ENCODE peak calls at places on chromosomes 2 and 18, in eight cellular contexts. G is Karpas-422; N is PC-9; Y is naive thymus-derived CD4-positive, alpha-beta T cell; B is CD8-positive, alpha-beta memory T cell; X is psoas muscle; P is fibroblast of lung; Q is Peyer's patch. Z is an unnamed sample. For H3K27me3, the result is how much of the 10 kb centered on the place peaks cover.

GRCh38 chr2:33212151-33212550 is 264.3 kb upstream of the RASGRP3 start:
- DNase-seq in X (no peak), G (no peak), Y (no peak), N (no peak), Q (no peak), P (peak), B (no peak), Z (peak)

GRCh38 chr2:195533771-195534642 is 123.0 kb upstream of the SLC39A10 start:
- DNase-seq in N (peak), B (peak), P (peak), Q (peak), Y (peak), X (peak), G (peak), Z (peak)

GRCh38 chr18:49904871-49905555 is 91.7 kb upstream of the ACAA2 start:
- DNase-seq in Y (no peak), N (no peak), X (no peak), Q (no peak), B (no peak), P (no peak), G (no peak), Z (no peak)

GRCh38 chr2:166117491-166117890 is 10.3 kb downstream of the SCN1A start:
- DNase-seq in N (no peak), G (no peak), P (no peak), B (no peak), Y (no peak), X (no peak), Q (no peak), Z (no peak)

GRCh38 chr18:4994710-4995109 is 202.3 kb downstream of the AKAIN1 start:
- DNase-seq in X (no peak), P (no peak), Y (no peak), G (no peak), Q (no peak), B (no peak), N (no peak), Z (no peak)

GRCh38 chr2:145569108-145569507 is 1049.2 kb upstream of the ZEB2 start:
- DNase-seq in N (no peak), Q (no peak), X (no peak), B (no peak), P (no peak), G (no peak), Y (no peak), Z (no peak)

GRCh38 chr18:647304-647703 is 10.1 kb upstream of the TYMS start:
- DNase-seq in P (no peak), G (no peak), B (no peak), X (no peak), Q (no peak), N (no peak), Y (no peak), Z (no peak)

GRCh38 chr2:218879881-218880748 is 537 bp upstream of the WNT10A start:
- DNase-seq in G (peak), N (no peak), P (no peak), B (peak), X (peak), Q (peak), Y (peak), Z (no peak)

GRCh38 chr18:29328932-29329331 is 1152.0 kb upstream of the CDH2 start:
- DNase-seq in P (no peak), B (no peak), N (no peak), Y (no peak), Q (no peak), G (no peak), X (no peak), Z (no peak)

GRCh38 chr2:40455661-40456060 is 3.8 kb upstream of the SLC8A1 start:
- DNase-seq in Q (no peak), N (no peak), P (no peak), B (no peak), X (no peak), Y (no peak), G (no peak), Z (no peak)

GRCh38 chr18:38023871-38024270 is 458.3 kb upstream of the CELF4 start:
- DNase-seq in B (no peak), P (no peak), Y (no peak), X (no peak), G (no peak), Q (no peak), N (no peak), Z (peak)

GRCh38 chr18:61579581-61579980 is 246.4 kb downstream of the CDH20 start:
- DNase-seq in B (no peak), Q (no peak), X (no peak), N (no peak), P (no peak), Y (no peak), G (no peak), Z (no peak)

GRCh38 chr2:88172882-88173281 is 2.7 kb downstream of the THNSL2 start:
- DNase-seq in Y (no peak), N (no peak), Q (no peak), P (no peak), X (no peak), G (no peak), B (no peak), Z (no peak)

GRCh38 chr2:67641302-67641701 is 244.2 kb downstream of the ETAA1 start:
- DNase-seq in B (no peak), N (no peak), P (no peak), Q (no peak), G (no peak), Y (no peak), X (no peak), Z (no peak)

GRCh38 chr2:10634495-10634894 is 55.3 kb downstream of the NOL10 start:
- DNase-seq in X (no peak), Q (no peak), G (no peak), P (no peak), B (no peak), N (no peak), Y (no peak), Z (no peak)

GRCh38 chr2:176001281-176001902 is 675 bp downstream of the LNPK start:
- DNase-seq in G (peak), N (peak), Q (peak), X (peak), P (peak), Y (peak), B (peak), Z (no peak)

GRCh38 chr2:64905338-64906024 is 83.7 kb upstream of the SLC1A4 start:
- DNase-seq in Y (no peak), G (no peak), N (no peak), P (no peak), B (no peak), Q (no peak), X (no peak), Z (no peak)

GRCh38 chr2:232473467-232473890 is 14.2 kb downstream of the ECEL1 start:
- DNase-seq in B (no peak), N (no peak), P (peak), G (no peak), X (no peak), Q (no peak), Y (no peak), Z (no peak)

GRCh38 chr2:71884303-71885042 is 263.2 kb downstream of the CYP26B1 start:
- DNase-seq in B (no peak), Q (no peak), P (peak), N (peak), Y (no peak), G (no peak), X (no peak), Z (no peak)

GRCh38 chr2:40168546-40168945 is 283.3 kb downstream of the SLC8A1 start:
- DNase-seq in B (no peak), N (no peak), G (no peak), Y (no peak), P (no peak), X (no peak), Q (no peak), Z (no peak)

GRCh38 chr2:142580691-142581090 is 296.8 kb upstream of the KYNU start:
- DNase-seq in Y (no peak), Q (no peak), G (no peak), B (no peak), P (no peak), X (no peak), N (no peak), Z (no peak)

GRCh38 chr2:80363951-80364350 is 59.4 kb upstream of the LRRTM1 start:
- DNase-seq in P (no peak), Y (no peak), X (no peak), N (no peak), Q (no peak), B (no peak), G (no peak), Z (no peak)

GRCh38 chr2:135745545-135745944 is 3.9 kb downstream of the UBXN4 start:
- DNase-seq in Y (no peak), Q (no peak), G (no peak), P (peak), N (no peak), X (no peak), B (no peak), Z (no peak)

GRCh38 chr2:85710687-85711577 is 16.8 kb downstream of the GNLY start:
- DNase-seq in G (no peak), Y (no peak), Q (no peak), P (peak), X (peak), N (no peak), B (no peak), Z (no peak)

GRCh38 chr2:8645176-8645831 is 36.6 kb upstream of the ID2 start:
- DNase-seq in X (no peak), Y (no peak), B (no peak), P (no peak), Q (no peak), N (no peak), G (no peak), Z (no peak)

GRCh38 chr2:43220982-43221659 is 5.3 kb downstream of the ZFP36L2 start:
- DNase-seq in Y (peak), X (peak), P (peak), B (peak), G (peak), Q (peak), N (no peak), Z (no peak)

GRCh38 chr2:241575624-241576292 is 17.2 kb downstream of the BOK start:
- DNase-seq in N (no peak), P (no peak), B (no peak), G (no peak), Q (no peak), X (peak), Y (no peak), Z (no peak)

GRCh38 chr2:66478729-66479316 is 43.9 kb downstream of the MEIS1 start:
- DNase-seq in Q (no peak), B (no peak), Y (no peak), G (no peak), P (no peak), N (no peak), X (no peak), Z (no peak)

GRCh38 chr2:112055110-112055832 is at the start of gene TMEM87B:
- DNase-seq in P (peak), Q (peak), X (peak), N (peak), Y (peak), B (peak), G (peak), Z (peak)

GRCh38 chr2:38407111-38407682 is 30.1 kb upstream of the ATL2 start:
- DNase-seq in X (no peak), N (no peak), Y (no peak), B (no peak), P (no peak), Q (no peak), G (no peak), Z (no peak)

DNA sequence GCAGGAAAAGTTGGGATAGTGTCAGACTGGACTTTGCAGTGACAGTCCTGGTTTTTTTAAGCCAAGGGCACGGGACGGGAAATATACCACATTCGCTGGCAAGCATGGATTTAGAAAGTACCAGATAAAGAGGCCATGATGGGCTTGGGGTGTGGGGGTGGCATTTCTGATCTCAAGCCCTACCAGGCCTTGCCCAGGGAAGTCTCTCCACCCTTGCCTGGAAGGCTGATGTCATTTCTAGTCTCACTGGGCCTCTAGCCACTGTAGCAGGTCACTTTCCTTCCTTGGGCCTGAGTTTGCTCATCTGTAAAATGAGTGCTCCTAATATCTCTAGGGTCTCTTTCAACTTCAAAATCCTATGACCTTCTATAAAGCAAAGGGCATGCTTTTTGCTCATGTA is 1.8 kb downstream of the ZBTB7C start:
- DNase-seq in X (no peak), Q (no peak), B (no peak), N (no peak), G (no peak), P (no peak), Y (no peak), Z (no peak)
- H3K4me3 ChIP-seq in X (peak), Q (no peak), B (no peak), N (no peak), G (no peak), P (no peak), Y (no peak), Z (no peak)

GRCh38 chr18:78977627-78978271 is 1.9 kb upstream of the SALL3 start:
- DNase-seq in P (no peak), G (no peak), B (no peak), Y (no peak), X (no peak), Q (no peak), N (no peak), Z (no peak)

GRCh38 chr18:78979682-78980278 is at the start of gene SALL3:
- DNase-seq in P (no peak), Y (no peak), G (no peak), X (no peak), Q (no peak), B (no peak), N (no peak), Z (no peak)

GRCh38 chr18:78980279-78980771 is 707 bp downstream of the SALL3 start:
- DNase-seq in G (no peak), Q (no peak), B (no peak), P (no peak), Y (no peak), N (no peak), X (no peak), Z (no peak)

GRCh38 chr18:78978336-78979057 is 1.1 kb upstream of the SALL3 start:
- DNase-seq in Y (no peak), N (no peak), B (no peak), X (no peak), Q (no peak), G (no peak), P (no peak), Z (no peak)

DNA sequence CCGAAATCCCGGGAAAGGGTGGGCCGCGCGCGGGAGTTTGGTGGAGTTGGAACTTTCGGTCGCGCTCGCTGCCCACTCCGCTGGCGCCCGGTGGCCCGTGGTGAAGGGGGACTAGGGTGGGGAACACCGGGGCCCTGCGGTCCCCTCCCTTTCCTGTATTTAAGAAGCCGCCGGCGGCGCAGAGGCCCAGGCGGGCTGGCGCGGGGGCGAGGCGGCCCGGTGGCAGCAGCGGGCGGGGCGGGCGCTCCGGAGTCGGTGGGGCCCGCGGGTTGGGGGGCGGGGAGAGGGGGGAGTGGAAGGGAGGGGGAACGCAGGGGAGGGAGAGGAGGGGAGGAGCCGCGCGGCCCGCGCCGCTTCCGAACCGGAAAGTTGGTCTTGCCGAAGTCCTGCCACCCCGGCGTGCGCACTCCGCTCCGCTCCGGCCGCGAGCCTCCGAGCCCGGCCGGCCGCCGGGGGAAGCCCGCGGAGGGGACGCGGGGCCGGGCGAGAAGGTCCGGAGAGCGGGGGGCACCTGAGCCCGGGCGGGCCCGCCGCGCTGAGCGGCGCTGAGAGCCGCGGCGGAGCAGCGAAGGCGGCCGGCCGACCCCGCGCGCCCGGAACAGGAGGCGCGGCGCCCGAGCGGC is 449 bp upstream of the SALL3 start:
- DNase-seq in P (no peak), X (no peak), N (no peak), G (no peak), Q (no peak), Y (no peak), B (no peak), Z (no peak)
- H3K27me3 ChIP-seq in P (under half), X (half or more), N (under half), G (under half), Q (under half), Y (under half), B (under half), Z (half or more)

GRCh38 chr2:55000335-55000734 is 49.9 kb downstream of the RTN4 start:
- DNase-seq in Y (no peak), X (no peak), P (no peak), N (no peak), G (peak), B (no peak), Q (no peak), Z (no peak)
- H3K4me3 ChIP-seq in Y (no peak), X (peak), P (no peak), N (no peak), G (peak), B (no peak), Q (no peak), Z (no peak)

GRCh38 chr18:10860937-10861336 is 288.4 kb downstream of the PIEZO2 start:
- DNase-seq in Q (no peak), G (no peak), Y (no peak), P (peak), X (no peak), N (no peak), B (no peak), Z (no peak)
- H3K27me3 ChIP-seq in Q (under half), G (under half), Y (under half), P (under half), X (under half), N (under half), B (under half), Z (under half)

Z was measured in kidney epithelial cell.